ENCODE peak calls at places on chromosomes 3 and 15, in eight cellular contexts. V is GM13977, E is coronary artery, T is upper lobe of right lung, H is body of pancreas, O is cardiac muscle cell, I is thoracic aorta, U is fibroblast of lung. D is an unnamed sample.

GRCh38 chr3:43523454-43524053 is 98.3 kb downstream of the ANO10 start:
- DNase-seq in V (peak), E (no peak), T (no peak), H (no peak), O (no peak), I (no peak), U (no peak), D (no peak)

GRCh38 chr3:129119365-129120100 is 2.1 kb downstream of the RAB43 start:
- DNase-seq in V (no peak), E (no peak), T (no peak), H (peak), O (no peak), I (no peak), U (no peak), D (no peak)

GRCh38 chr3:58492385-58492970 is 582 bp downstream of the KCTD6 start:
- DNase-seq in V (peak), E (no peak), T (no peak), H (peak), O (no peak), I (no peak), U (no peak), D (no peak)

GRCh38 chr3:122560680-122561079 is 3.4 kb downstream of the PARP9 start:
- DNase-seq in V (peak), E (no peak), T (no peak), H (peak), O (peak), I (no peak), U (peak), D (peak)

GRCh38 chr3:115932807-115933206 is 309.5 kb downstream of the GAP43 start:
- DNase-seq in V (no peak), E (no peak), T (no peak), H (no peak), O (no peak), I (no peak), U (no peak), D (no peak)

GRCh38 chr3:193552911-193553310 is 1.8 kb downstream of the ATP13A4 start:
- DNase-seq in V (no peak), E (no peak), T (no peak), H (peak), O (no peak), I (no peak), U (no peak), D (no peak)

GRCh38 chr3:184241447-184242296 is 7.1 kb downstream of the ALG3 start:
- DNase-seq in V (peak), E (no peak), T (peak), H (peak), O (peak), I (no peak), U (peak), D (peak)

GRCh38 chr3:89690649-89691048 is 583.2 kb downstream of the EPHA3 start:
- DNase-seq in V (no peak), E (no peak), T (no peak), H (no peak), O (peak), I (no peak), U (peak), D (no peak)

GRCh38 chr3:54621181-54621580 is 306.7 kb downstream of the LRTM1 start:
- DNase-seq in V (no peak), E (peak), T (no peak), H (no peak), O (no peak), I (no peak), U (no peak), D (no peak)

GRCh38 chr3:161372321-161373260 is 1.3 kb upstream of the SPTSSB start:
- DNase-seq in V (no peak), E (no peak), T (peak), H (peak), O (peak), I (no peak), U (peak), D (no peak)

GRCh38 chr3:196341142-196341541 is 3.0 kb upstream of the TM4SF19 start:
- DNase-seq in V (no peak), E (no peak), T (no peak), H (no peak), O (peak), I (no peak), U (peak), D (no peak)

GRCh38 chr3:170078620-170079281 is 41.0 kb downstream of the GPR160 start:
- DNase-seq in V (no peak), E (no peak), T (no peak), H (peak), O (no peak), I (no peak), U (no peak), D (no peak)

GRCh38 chr3:22318325-22318724 is 567.3 kb upstream of the ZNF385D start:
- DNase-seq in V (no peak), E (no peak), T (no peak), H (no peak), O (peak), I (no peak), U (no peak), D (no peak)

GRCh38 chr3:78066287-78066686 is 1026.4 kb downstream of the ROBO2 start:
- DNase-seq in V (no peak), E (no peak), T (no peak), H (no peak), O (no peak), I (no peak), U (no peak), D (no peak)

GRCh38 chr3:118000219-118000618 is 1034.4 kb downstream of the IGSF11 start:
- DNase-seq in V (no peak), E (no peak), T (no peak), H (no peak), O (no peak), I (no peak), U (peak), D (no peak)

GRCh38 chr3:189458536-189458935 is 172.7 kb upstream of the TP63 start:
- DNase-seq in V (no peak), E (no peak), T (no peak), H (peak), O (peak), I (no peak), U (peak), D (peak)

GRCh38 chr3:179929091-179929529 is 107.6 kb downstream of the PEX5L start:
- DNase-seq in V (peak), E (no peak), T (no peak), H (peak), O (peak), I (no peak), U (peak), D (no peak)
- TF ChIP-seq CTCF in V (peak), E (peak), T (peak), H (peak), O (peak), I (peak), U (peak), D (peak)

GRCh38 chr3:88061749-88062148 is 2.7 kb downstream of the ZNF654 start:
- DNase-seq in V (no peak), E (no peak), T (no peak), H (no peak), O (peak), I (no peak), U (no peak), D (no peak)

GRCh38 chr3:88059380-88060160 is 515 bp downstream of the ZNF654 start:
- DNase-seq in V (peak), E (peak), T (no peak), H (peak), O (no peak), I (no peak), U (no peak), D (no peak)

GRCh38 chr3:88058593-88059379 is at the start of the genes CGGBP1 and ZNF654:
- DNase-seq in V (peak), E (peak), T (peak), H (peak), O (peak), I (peak), U (peak), D (peak)

GRCh38 chr3:88058322-88058592 is 548 bp downstream of the CGGBP1 start:
- DNase-seq in V (no peak), E (no peak), T (no peak), H (no peak), O (no peak), I (no peak), U (no peak), D (no peak)

DNA sequence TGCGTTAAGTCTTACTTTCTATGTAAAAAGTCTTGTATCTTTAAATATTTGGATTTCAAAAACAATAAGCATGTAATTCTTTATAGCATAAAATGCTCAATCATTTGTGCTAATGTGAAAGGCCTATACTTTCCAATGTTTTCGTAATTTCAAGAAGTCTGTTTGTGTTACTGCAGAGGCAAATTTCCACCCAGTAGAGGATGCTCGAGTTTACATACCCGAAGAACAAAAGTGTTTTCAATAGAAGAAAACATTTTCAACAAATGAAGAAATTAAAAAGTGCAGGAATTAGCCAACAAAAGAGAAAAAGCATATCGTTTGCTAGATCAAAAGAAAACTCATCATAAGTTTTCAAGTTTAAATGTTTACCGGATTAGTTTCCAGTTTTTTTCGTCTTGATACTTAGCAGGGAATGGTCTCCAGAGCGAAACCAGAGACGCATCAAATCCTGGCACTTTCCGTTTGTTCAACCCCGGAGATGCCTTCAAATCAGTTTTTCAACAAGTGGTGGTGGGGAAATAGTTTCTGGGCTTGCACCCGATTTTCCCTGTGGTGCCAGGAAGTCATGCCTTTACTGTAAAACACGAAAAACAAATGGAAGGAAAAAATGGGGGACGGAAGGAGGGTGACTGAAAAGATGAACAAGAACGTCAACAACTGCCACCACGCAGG is 1.0 kb downstream of the CGGBP1 start:
- DNase-seq in V (no peak), E (no peak), T (no peak), H (no peak), O (peak), I (no peak), U (peak), D (no peak)
- TF ChIP-seq CTCF in V (peak), E (no peak), T (no peak), H (no peak), O (peak), I (no peak), U (peak), D (peak)

GRCh38 chr3:37546876-37547275 is 314.8 kb upstream of the CTDSPL start:
- DNase-seq in V (peak), E (no peak), T (no peak), H (no peak), O (peak), I (no peak), U (peak), D (peak)
- TF ChIP-seq CTCF in V (peak), E (no peak), T (peak), H (peak), O (peak), I (peak), U (peak), D (peak)

DNA sequence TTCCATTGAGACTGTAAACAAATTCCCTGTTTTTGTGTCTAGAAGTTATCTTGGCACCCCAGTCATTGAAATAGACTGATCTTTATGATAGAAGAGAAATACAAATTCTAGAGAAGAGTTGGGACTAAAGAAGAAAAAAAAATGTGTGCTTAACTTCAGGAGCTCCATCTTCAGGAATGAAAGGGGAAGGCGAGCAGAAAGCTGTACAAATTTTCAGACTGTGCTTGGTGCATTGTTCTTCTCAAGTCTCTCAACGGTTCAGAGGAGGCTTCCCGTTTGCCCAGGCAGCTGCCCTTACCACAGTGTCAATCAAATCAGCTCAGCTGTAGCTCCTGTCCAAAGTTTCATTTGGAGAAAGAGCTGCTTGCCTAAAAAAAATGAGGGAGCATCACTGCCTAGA is 41.7 kb downstream of the OXSM start:
- DNase-seq in V (no peak), E (no peak), T (no peak), H (no peak), O (peak), I (no peak), U (peak), D (no peak)
- TF ChIP-seq CTCF in V (no peak), E (no peak), T (no peak), H (no peak), O (peak), I (no peak), U (peak), D (peak)

DNA sequence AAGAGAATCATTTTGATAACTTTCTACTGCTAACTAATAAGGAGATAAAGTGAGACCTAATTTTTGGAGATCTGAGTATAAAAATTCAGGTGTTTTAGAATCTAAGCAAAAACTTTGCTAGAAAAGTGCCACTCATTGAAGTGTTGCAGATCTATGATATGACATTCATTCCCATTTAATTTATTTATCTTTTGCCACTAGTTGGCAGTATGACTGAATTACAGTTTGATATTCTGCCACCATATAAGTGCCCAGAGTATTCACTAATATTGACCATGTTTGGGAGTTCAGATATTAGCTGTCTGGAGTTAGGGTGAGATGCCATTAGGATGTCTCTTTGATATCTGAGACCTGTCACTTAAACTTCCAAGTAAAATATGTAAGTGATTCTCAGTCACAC is 251.3 kb upstream of the GBE1 start:
- DNase-seq in V (no peak), E (no peak), T (no peak), H (no peak), O (no peak), I (no peak), U (no peak), D (no peak)
- TF ChIP-seq CTCF in V (no peak), E (no peak), T (peak), H (no peak), O (no peak), I (no peak), U (no peak), D (peak)

GRCh38 chr3:126253072-126253471 is 72.7 kb upstream of the ALDH1L1 start:
- DNase-seq in V (no peak), E (no peak), T (no peak), H (no peak), O (no peak), I (no peak), U (no peak), D (no peak)
- TF ChIP-seq CTCF in V (no peak), E (no peak), T (no peak), H (no peak), O (no peak), I (no peak), U (no peak), D (no peak)

GRCh38 chr3:178043084-178043483 is 493.2 kb upstream of the KCNMB2 start:
- DNase-seq in V (no peak), E (no peak), T (no peak), H (no peak), O (peak), I (no peak), U (peak), D (no peak)
- TF ChIP-seq CTCF in V (no peak), E (no peak), T (no peak), H (no peak), O (no peak), I (no peak), U (no peak), D (no peak)

DNA sequence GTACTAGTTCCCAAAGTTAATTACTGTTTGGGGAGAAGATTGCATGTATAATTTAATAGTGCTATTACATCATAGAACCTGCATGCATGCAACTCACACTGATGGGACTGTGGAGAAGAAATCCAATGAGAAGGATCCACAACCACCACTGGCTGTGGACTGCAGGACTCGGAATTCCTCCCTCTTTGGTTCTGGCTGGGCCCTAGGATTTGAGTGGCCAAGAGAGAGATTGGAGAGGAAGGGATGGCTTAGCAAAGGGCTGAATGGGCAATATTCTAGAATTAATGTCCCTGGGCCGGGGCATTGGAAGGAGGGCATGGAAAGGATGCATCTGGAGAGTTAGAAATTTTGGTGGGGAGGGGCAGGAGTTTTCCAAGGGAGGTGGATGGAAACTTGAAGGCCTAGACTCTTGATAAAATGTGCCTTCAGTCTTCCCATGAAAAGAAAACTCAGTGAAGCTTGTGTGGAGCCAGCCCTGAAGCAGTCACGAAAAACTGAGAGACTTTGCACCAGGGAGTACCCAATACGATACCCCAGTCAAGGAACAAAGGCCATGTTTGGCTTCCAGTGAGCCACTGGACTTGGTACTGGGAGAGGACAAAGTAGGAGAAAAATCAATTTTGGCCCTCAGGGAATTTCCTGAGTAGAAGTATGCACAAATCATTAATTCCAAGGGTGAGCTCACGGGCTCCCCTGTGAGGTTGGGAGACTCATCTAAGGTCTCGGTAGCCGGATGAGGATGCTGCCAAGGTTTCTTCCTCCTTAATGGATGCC is 31.4 kb upstream of the TPM1 start:
- DNase-seq in V (no peak), E (no peak), T (no peak), H (no peak), O (no peak), I (no peak), U (no peak), D (no peak)
- TF ChIP-seq CTCF in V (no peak), E (no peak), T (no peak), H (no peak), O (no peak), I (no peak), U (no peak), D (no peak)

D was measured in LNCaP clone FGC.